ENCODE peak calls at places on chromosomes 11 and 22, in five cellular contexts. I is A549, M is endothelial cell of umbilical vein, B is HepG2, D is K562. G is an unnamed sample.

GRCh38 chr11:67581469-67581868 is 2.1 kb upstream of the GSTP1 start:
- DNase-seq in I (no peak), M (no peak), B (peak), D (no peak), G (no peak)

GRCh38 chr11:31397239-31397834 is 27.7 kb downstream of the DNAJC24 start:
- DNase-seq in I (peak), M (peak), B (peak), D (peak), G (peak)

GRCh38 chr22:50173221-50173982 is 2.9 kb downstream of the PANX2 start:
- DNase-seq in I (no peak), M (no peak), B (no peak), D (no peak), G (peak)

GRCh38 chr11:79440451-79441158 is at the start of gene TENM4:
- DNase-seq in I (no peak), M (peak), B (no peak), D (no peak), G (no peak)

GRCh38 chr11:1304376-1304775 is 5.1 kb downstream of the TOLLIP start:
- DNase-seq in I (peak), M (peak), B (peak), D (peak), G (no peak)

GRCh38 chr22:28922540-28923244 is 39.3 kb downstream of the ZNRF3 start:
- DNase-seq in I (no peak), M (no peak), B (peak), D (no peak), G (no peak)

GRCh38 chr22:20298803-20299735 is 20.8 kb downstream of the DGCR6L start:
- DNase-seq in I (peak), M (peak), B (peak), D (peak), G (peak)

GRCh38 chr22:43543522-43544281 is 131.9 kb downstream of the MPPED1 start:
- DNase-seq in I (no peak), M (no peak), B (no peak), D (no peak), G (peak)

GRCh38 chr11:12724301-12725046 is 50.3 kb downstream of the TEAD1 start:
- DNase-seq in I (peak), M (peak), B (peak), D (peak), G (peak)

GRCh38 chr22:28410050-28410816 is 269.4 kb downstream of the TTC28 start:
- DNase-seq in I (no peak), M (peak), B (no peak), D (peak), G (no peak)

GRCh38 chr22:37525073-37525745 is 6.0 kb upstream of the CARD10 start:
- DNase-seq in I (peak), M (peak), B (no peak), D (no peak), G (no peak)

GRCh38 chr11:83011333-83012167 is 60.1 kb downstream of the RAB30 start:
- DNase-seq in I (no peak), M (peak), B (no peak), D (no peak), G (no peak)

GRCh38 chr11:92596596-92597317 is 372.1 kb downstream of the FAT3 start:
- DNase-seq in I (no peak), M (no peak), B (no peak), D (no peak), G (no peak)

GRCh38 chr11:63999349-64000025 is 13.2 kb downstream of the OTUB1 start:
- DNase-seq in I (no peak), M (no peak), B (no peak), D (peak), G (no peak)

GRCh38 chr11:6320411-6321207 is at the start of gene CAVIN3:
- DNase-seq in I (peak), M (peak), B (no peak), D (peak), G (peak)

GRCh38 chr11:115267228-115267627 is 237.0 kb downstream of the CADM1 start:
- DNase-seq in I (no peak), M (no peak), B (no peak), D (no peak), G (no peak)

GRCh38 chr11:119687220-119688046 is 41.6 kb downstream of the NECTIN1 start:
- DNase-seq in I (no peak), M (no peak), B (no peak), D (no peak), G (no peak)

GRCh38 chr11:72816404-72816990 is 2.3 kb downstream of the ATG16L2 start:
- DNase-seq in I (no peak), M (no peak), B (no peak), D (peak), G (peak)

GRCh38 chr22:49183826-49184216 is 643.9 kb downstream of the BRD1 start:
- DNase-seq in I (no peak), M (no peak), B (no peak), D (no peak), G (peak)

GRCh38 chr11:14223636-14224035 is 135.3 kb downstream of the RRAS2 start:
- DNase-seq in I (no peak), M (no peak), B (no peak), D (no peak), G (no peak)

GRCh38 chr11:85863855-85864254 is 8.7 kb downstream of the CCDC83 start:
- DNase-seq in I (no peak), M (no peak), B (no peak), D (no peak), G (peak)

GRCh38 chr11:107606122-107606521 is 15.2 kb downstream of the ELMOD1 start:
- DNase-seq in I (no peak), M (no peak), B (no peak), D (no peak), G (peak)

GRCh38 chr22:36864454-36865215 is 3.8 kb downstream of the NCF4 start:
- DNase-seq in I (no peak), M (no peak), B (no peak), D (no peak), G (no peak)

GRCh38 chr22:31346255-31346732 is at the start of gene PATZ1:
- DNase-seq in I (peak), M (peak), B (peak), D (peak), G (peak)

GRCh38 chr11:76696756-76697155 is 26.2 kb upstream of the LRRC32 start:
- DNase-seq in I (no peak), M (no peak), B (no peak), D (no peak), G (no peak)

GRCh38 chr22:34847072-34847471 is 218.9 kb upstream of the ISX start:
- DNase-seq in I (no peak), M (no peak), B (no peak), D (no peak), G (no peak)

GRCh38 chr22:29626497-29627195 is 23.2 kb downstream of the NF2 start:
- DNase-seq in I (no peak), M (no peak), B (peak), D (no peak), G (peak)

GRCh38 chr11:108278546-108278945 is 55.7 kb downstream of the ATM start:
- DNase-seq in I (no peak), M (no peak), B (no peak), D (no peak), G (peak)

GRCh38 chr22:38228873-38229740 is 27.3 kb downstream of the MAFF start:
- DNase-seq in I (peak), M (peak), B (peak), D (no peak), G (no peak)

GRCh38 chr22:48427731-48428211 is 1399.9 kb downstream of the BRD1 start:
- DNase-seq in I (no peak), M (no peak), B (no peak), D (no peak), G (no peak)

GRCh38 chr22:43887391-43887790 is 4.4 kb downstream of the PNPLA5 start:
- DNase-seq in I (no peak), M (no peak), B (no peak), D (no peak), G (no peak)

GRCh38 chr22:41448189-41448808 is 1.7 kb upstream of the TOB2 start:
- DNase-seq in I (peak), M (peak), B (peak), D (peak), G (peak)

GRCh38 chr22:50267591-50268390 is 2.4 kb downstream of the MAPK11 start:
- DNase-seq in I (no peak), M (peak), B (no peak), D (peak), G (no peak)

GRCh38 chr11:94749367-94749766 is 18.8 kb upstream of the AMOTL1 start:
- DNase-seq in I (peak), M (no peak), B (no peak), D (no peak), G (no peak)

GRCh38 chr11:74818283-74818946 is 69.8 kb downstream of the RNF169 start:
- DNase-seq in I (no peak), M (peak), B (no peak), D (peak), G (no peak)

GRCh38 chr11:82823635-82824614 is 76.3 kb downstream of the PRCP start:
- DNase-seq in I (no peak), M (peak), B (no peak), D (no peak), G (no peak)

GRCh38 chr11:10694481-10695239 is 1.1 kb upstream of the IRAG1 start:
- DNase-seq in I (no peak), M (no peak), B (no peak), D (no peak), G (no peak)

GRCh38 chr11:106917973-106918372 is 100.3 kb downstream of the GUCY1A2 start:
- DNase-seq in I (no peak), M (no peak), B (peak), D (peak), G (peak)

GRCh38 chr11:130070109-130070828 is 575 bp downstream of the APLP2 start:
- DNase-seq in I (peak), M (peak), B (no peak), D (peak), G (peak)

GRCh38 chr11:130070829-130071205 is 1.1 kb downstream of the APLP2 start:
- DNase-seq in I (peak), M (no peak), B (no peak), D (peak), G (peak)

GRCh38 chr11:130068546-130068985 is 1.1 kb upstream of the APLP2 start:
- DNase-seq in I (no peak), M (no peak), B (peak), D (no peak), G (no peak)

GRCh38 chr11:130069684-130070108 is at the start of gene APLP2:
- DNase-seq in I (peak), M (peak), B (peak), D (peak), G (peak)

GRCh38 chr11:130068986-130069683 is 559 bp upstream of the APLP2 start:
- DNase-seq in I (peak), M (peak), B (no peak), D (no peak), G (no peak)
- TF ChIP-seq POLR2A in I (no peak), M (no peak), B (no peak), D (no peak), G (no peak)

DNA sequence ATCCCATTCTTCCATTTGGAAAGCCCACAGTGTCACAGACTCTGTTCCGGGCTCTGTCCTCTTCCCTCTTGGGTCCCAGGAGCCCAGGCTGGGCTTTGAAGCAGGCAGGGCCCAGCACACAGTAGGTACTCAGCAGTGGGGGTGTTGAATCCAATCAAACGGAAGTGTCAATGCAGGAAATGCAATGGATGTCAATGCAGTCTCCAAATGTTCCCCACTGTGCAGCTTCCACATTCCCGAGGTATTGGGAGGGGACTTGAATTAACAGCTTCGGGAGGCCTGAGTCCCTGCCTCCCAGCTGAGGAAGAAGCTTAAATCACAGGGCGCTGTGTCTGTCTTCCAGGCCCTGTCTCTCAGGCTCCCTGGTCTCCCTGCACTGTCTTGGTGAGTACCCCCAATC is 21.8 kb upstream of the SMIM35 start:
- DNase-seq in I (no peak), M (no peak), B (no peak), D (no peak), G (no peak)
- TF ChIP-seq MYC in I (no peak), M (no peak), B (no peak), D (no peak), G (no peak)

GRCh38 chr11:77819411-77819920 is 1.1 kb downstream of the RSF1 start:
- DNase-seq in I (peak), M (peak), B (peak), D (peak), G (peak)

GRCh38 chr11:77821349-77821851 is 456 bp downstream of the AAMDC start:
- DNase-seq in I (peak), M (peak), B (peak), D (peak), G (peak)

GRCh38 chr11:77823775-77824174 is 2.8 kb downstream of the AAMDC start:
- DNase-seq in I (no peak), M (peak), B (peak), D (no peak), G (no peak)

GRCh38 chr11:77819921-77820564 is 479 bp downstream of the RSF1 start:
- DNase-seq in I (peak), M (peak), B (peak), D (peak), G (peak)

DNA sequence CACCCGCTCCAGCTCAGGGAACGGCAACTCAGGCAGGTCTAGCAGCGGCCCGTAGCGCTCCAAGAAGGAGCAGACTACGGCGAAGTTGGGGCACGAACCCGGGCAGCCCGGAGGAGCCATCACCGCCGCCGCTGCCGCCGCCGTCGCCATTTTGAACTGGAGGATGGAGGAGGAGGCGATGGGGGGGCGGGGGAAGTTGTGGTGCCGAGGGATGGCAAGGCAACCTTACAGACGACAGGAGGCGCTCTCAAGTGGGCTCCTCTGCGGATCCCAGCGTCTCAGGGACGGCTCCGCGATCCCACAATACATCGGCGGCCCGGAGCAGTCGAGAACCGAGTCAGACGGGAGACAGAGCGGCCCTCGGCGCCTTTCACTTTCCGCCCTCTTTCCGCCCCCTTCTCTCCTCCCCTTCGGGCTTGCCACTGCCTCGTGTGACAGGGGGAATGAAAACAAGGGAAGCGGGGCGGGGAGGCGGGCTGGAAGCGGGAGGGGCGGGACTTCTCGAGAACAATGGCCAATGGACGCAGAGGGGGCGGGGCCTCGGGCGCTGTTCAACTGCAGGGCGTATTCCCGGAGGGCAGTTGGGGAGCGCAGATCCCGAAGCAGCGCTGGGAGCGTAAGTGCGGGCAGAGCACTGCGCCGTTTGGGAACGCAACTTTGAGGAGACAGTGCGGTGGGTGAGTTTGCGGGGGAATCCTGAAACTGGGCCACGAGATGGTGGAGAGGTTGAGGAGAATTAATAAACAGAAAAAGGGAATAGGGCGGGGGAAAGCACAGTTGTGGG is at the start of the genes AAMDC and RSF1:
- DNase-seq in I (peak), M (peak), B (peak), D (peak), G (peak)
- TF ChIP-seq POLR2A in I (peak), M (peak), B (peak), D (peak), G (peak)

DNA sequence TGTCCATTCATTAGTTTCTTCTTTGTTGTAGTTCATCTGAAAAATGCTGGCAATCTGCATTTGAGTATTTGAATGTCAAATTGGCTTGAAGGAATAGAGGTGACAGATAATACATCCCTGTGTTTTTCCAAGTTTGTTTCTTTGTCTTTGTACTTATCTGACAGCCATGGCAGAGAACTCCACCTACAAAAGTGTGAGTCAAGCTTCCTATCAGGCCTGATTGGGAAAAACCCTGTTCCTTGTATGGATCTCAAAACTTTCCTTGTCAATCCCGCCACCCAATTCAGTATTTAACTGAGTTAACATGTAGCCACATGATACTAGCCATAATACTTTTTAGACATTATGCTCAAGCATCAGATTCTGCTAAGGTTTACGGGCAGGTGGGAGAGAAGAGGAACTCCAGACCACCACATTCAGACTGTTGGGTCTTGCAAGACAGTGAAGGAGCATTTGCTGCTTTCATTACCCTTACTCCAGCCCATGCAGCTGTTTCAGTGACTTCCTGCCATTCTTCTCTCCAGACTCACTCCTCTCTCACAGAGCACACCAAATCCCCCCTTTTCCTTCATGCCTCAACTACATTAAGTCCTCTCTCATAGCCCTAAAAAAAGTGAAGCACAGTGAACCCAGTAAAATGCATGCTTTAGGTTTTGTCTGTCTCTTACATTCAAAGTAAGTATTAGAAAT is 65.8 kb downstream of the BLID start:
- DNase-seq in I (no peak), M (peak), B (no peak), D (no peak), G (no peak)
- TF ChIP-seq MYC in I (no peak), M (no peak), B (no peak), D (no peak), G (no peak)

GRCh38 chr11:2375341-2375853 is 1.7 kb upstream of the CD81 start:
- DNase-seq in I (no peak), M (no peak), B (peak), D (no peak), G (no peak)

GRCh38 chr11:2376751-2377451 is at the start of gene CD81:
- DNase-seq in I (peak), M (no peak), B (no peak), D (peak), G (peak)

GRCh38 chr11:2374456-2375201 is 2.5 kb upstream of the CD81 start:
- DNase-seq in I (no peak), M (no peak), B (no peak), D (no peak), G (no peak)

GRCh38 chr11:2377511-2378443 is 667 bp downstream of the CD81 start:
- DNase-seq in I (peak), M (peak), B (no peak), D (peak), G (peak)

DNA sequence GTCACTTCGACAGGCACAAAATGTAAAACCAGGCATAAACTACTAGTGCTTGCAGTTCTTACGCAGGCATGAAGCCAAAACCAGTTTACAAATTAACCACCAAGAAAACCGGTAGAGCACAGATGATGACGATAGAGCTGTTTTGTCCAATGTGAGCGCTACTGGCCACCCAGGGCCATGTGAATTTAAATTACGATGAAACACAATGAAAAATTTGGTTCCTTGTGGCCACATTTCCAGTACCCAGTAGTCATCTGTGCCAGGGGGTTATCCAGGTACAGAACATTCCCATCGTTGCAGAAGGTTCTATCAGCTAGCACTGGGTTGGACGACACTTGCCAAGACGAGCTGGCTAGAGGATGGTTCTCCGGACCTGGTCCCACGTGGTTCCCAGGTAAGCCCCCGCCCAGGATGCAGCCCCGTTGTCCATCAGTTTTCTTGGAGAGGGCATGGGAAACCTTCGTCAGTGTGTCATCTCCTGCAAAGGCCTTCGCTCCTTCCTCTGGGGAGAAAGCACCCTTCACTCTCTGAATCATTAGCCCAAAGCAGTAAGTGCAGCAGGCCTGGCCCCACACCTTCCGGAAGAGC is 1.1 kb upstream of the CD81 start:
- DNase-seq in I (no peak), M (no peak), B (no peak), D (no peak), G (no peak)
- TF ChIP-seq POLR2A in I (no peak), M (no peak), B (no peak), D (no peak), G (no peak)

DNA sequence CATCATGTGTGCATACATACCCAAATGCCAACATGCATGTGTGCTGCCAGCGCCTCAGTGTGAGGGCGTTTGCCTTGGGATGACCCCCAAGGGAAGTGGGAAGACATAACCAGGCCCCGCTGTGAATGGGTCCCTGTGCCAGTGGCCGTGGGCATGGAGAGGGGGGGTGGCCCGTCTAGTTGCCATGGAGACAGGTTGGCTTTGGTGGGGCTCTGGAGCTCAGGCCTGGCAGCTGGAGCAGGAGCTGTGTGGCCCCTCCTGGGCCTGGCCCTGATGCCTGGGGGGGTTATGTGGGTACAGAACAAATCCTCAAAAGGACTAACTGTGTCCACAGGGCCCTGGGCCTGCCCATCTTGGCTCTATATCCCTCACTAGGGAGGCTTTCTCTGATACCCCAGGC is 8.0 kb downstream of the SYT7 start:
- DNase-seq in I (no peak), M (no peak), B (no peak), D (no peak), G (no peak)
- TF ChIP-seq MYC in I (no peak), M (no peak), B (no peak), D (no peak), G (no peak)

G was measured in NB4.